ENCODE peak calls at places on chromosome 21, in seven cellular contexts. T is ureter, W is BE2C, V is Caki2, S is astrocyte of the spinal cord, D is kidney tubule cell, Z is RPMI7951. I is an unnamed sample.

GRCh38 chr21:43193651-43194302 is 25.0 kb downstream of the CRYAA start:
- DNase-seq in W (peak; percentile 73), Z (peak; percentile 96), T (peak; percentile 48), S (peak; percentile 76), D (peak; percentile 92), V (peak; percentile 17), I (peak; percentile 57)

GRCh38 chr21:46509760-46510159 is 51.1 kb downstream of the DIP2A start:
- DNase-seq in S (peak; percentile 82), V (no peak), T (peak; percentile 69), W (no peak), Z (no peak), D (peak; percentile 11), I (peak; percentile 44)

GRCh38 chr21:45283611-45284455 is 3.9 kb downstream of the POFUT2 start:
- DNase-seq in W (no peak), V (no peak), T (peak; percentile 39), D (no peak), S (no peak), Z (no peak), I (no peak)

GRCh38 chr21:46155514-46156377 is at the start of gene FTCD:
- DNase-seq in T (peak; percentile 41), S (no peak), D (peak; percentile 19), W (peak; percentile 9), Z (no peak), V (no peak), I (no peak)

GRCh38 chr21:17921579-17922530 is 102.7 kb upstream of the C21orf91 start:
- DNase-seq in S (peak; percentile 72), T (no peak), D (peak; percentile 63), W (peak; percentile 28), V (no peak), Z (peak; percentile 97), I (peak; percentile 37)

GRCh38 chr21:16239659-16240265 is 510.0 kb downstream of the USP25 start:
- DNase-seq in W (no peak), T (no peak), V (no peak), D (peak; percentile 17), S (no peak), Z (no peak), I (no peak)

GRCh38 chr21:38669186-38669585 is 136.5 kb upstream of the ETS2 start:
- DNase-seq in W (no peak), T (no peak), D (peak; percentile 56), Z (peak; percentile 43), S (peak; percentile 41), V (no peak), I (no peak)

GRCh38 chr21:41600961-41601572 is 93.1 kb upstream of the TMPRSS2 start:
- DNase-seq in Z (no peak), T (no peak), W (no peak), S (no peak), D (peak; percentile 17), V (no peak), I (no peak)

GRCh38 chr21:43937898-43938309 is 72.9 kb downstream of the AGPAT3 start:
- DNase-seq in V (no peak), D (no peak), Z (no peak), S (no peak), T (no peak), W (no peak), I (no peak)

GRCh38 chr21:29181799-29182470 is 51.5 kb downstream of the MAP3K7CL start:
- DNase-seq in W (no peak), V (peak; percentile 67), D (peak; percentile 85), T (no peak), S (peak; percentile 93), Z (peak; percentile 81), I (peak; percentile 32)

GRCh38 chr21:43917515-43918384 is 52.7 kb downstream of the AGPAT3 start:
- DNase-seq in W (no peak), Z (no peak), D (no peak), V (no peak), T (no peak), S (no peak), I (no peak)

GRCh38 chr21:44850208-44850800 is 23.2 kb downstream of the PTTG1IP start:
- DNase-seq in D (no peak), V (no peak), Z (no peak), S (no peak), T (no peak), W (no peak), I (no peak)

GRCh38 chr21:43890042-43890441 is 25.0 kb downstream of the AGPAT3 start:
- DNase-seq in V (no peak), S (no peak), W (no peak), T (no peak), D (no peak), Z (no peak), I (no peak)

GRCh38 chr21:43578677-43579313 is 80.5 kb downstream of the HSF2BP start:
- DNase-seq in W (no peak), Z (no peak), S (no peak), T (no peak), D (no peak), V (no peak), I (no peak)

GRCh38 chr21:42403611-42404231 is at the start of gene UBASH3A:
- DNase-seq in S (no peak), Z (no peak), D (no peak), T (no peak), V (no peak), W (no peak), I (no peak)

GRCh38 chr21:39715804-39716397 is 29.1 kb upstream of the IGSF5 start:
- DNase-seq in S (peak; percentile 46), V (peak; percentile 33), D (peak; percentile 60), Z (peak; percentile 41), T (peak; percentile 53), W (peak; percentile 64), I (peak; percentile 61)

GRCh38 chr21:31743712-31744111 is 11.8 kb upstream of the SCAF4 start:
- DNase-seq in S (no peak), D (no peak), W (no peak), T (no peak), V (no peak), Z (no peak), I (no peak)

GRCh38 chr21:45624356-45624854 is 19.1 kb upstream of the PCBP3 start:
- DNase-seq in D (no peak), W (no peak), T (no peak), S (no peak), Z (no peak), V (no peak), I (no peak)

GRCh38 chr21:45525153-45525909 is 16.9 kb downstream of the SLC19A1 start:
- DNase-seq in V (no peak), D (no peak), Z (no peak), T (peak; percentile 41), W (peak; percentile 4), S (no peak), I (no peak)

GRCh38 chr21:46118871-46119564 is 21.1 kb downstream of the COL6A2 start:
- DNase-seq in Z (no peak), W (peak; percentile 10), D (no peak), V (no peak), S (no peak), T (no peak), I (peak; percentile 0)

GRCh38 chr21:14492890-14493289 is 53.2 kb downstream of the SAMSN1 start:
- DNase-seq in Z (no peak), W (no peak), S (no peak), D (no peak), T (no peak), V (no peak), I (no peak)

GRCh38 chr21:42395910-42396625 is at the start of gene TMPRSS3:
- DNase-seq in Z (peak; percentile 22), V (no peak), S (no peak), T (no peak), W (no peak), D (peak; percentile 48), I (no peak)

GRCh38 chr21:27201197-27201596 is 234.3 kb upstream of the ADAMTS5 start:
- DNase-seq in W (no peak), T (no peak), Z (no peak), V (no peak), D (no peak), S (peak; percentile 62), I (no peak)

GRCh38 chr21:26846036-26846931 is 1.1 kb upstream of the ADAMTS1 start:
- DNase-seq in V (peak; percentile 83), T (peak; percentile 87), D (peak; percentile 86), S (peak; percentile 71), W (peak; percentile 76), Z (peak; percentile 85), I (no peak)

GRCh38 chr21:45460611-45461368 is 55.8 kb downstream of the COL18A1 start:
- DNase-seq in D (peak; percentile 85), V (peak; percentile 50), Z (peak; percentile 89), W (no peak), S (peak; percentile 83), T (no peak), I (no peak)

GRCh38 chr21:25927195-25927880 is 192.6 kb downstream of the GABPA start:
- DNase-seq in W (no peak), V (no peak), D (no peak), S (no peak), Z (no peak), T (no peak), I (no peak)

GRCh38 chr21:27693376-27693775 is 726.5 kb upstream of the ADAMTS5 start:
- DNase-seq in S (peak; percentile 32), W (no peak), T (no peak), Z (peak; percentile 85), D (peak; percentile 87), V (peak; percentile 17), I (no peak)

GRCh38 chr21:35547946-35548774 is 499.1 kb upstream of the RUNX1 start:
- DNase-seq in S (no peak), V (no peak), Z (no peak), D (no peak), T (no peak), W (no peak), I (no peak)

GRCh38 chr21:29382029-29382654 is 83.4 kb downstream of the BACH1 start:
- DNase-seq in Z (peak; percentile 59), V (peak; percentile 81), W (no peak), T (no peak), D (peak; percentile 91), S (peak; percentile 73), I (no peak)

GRCh38 chr21:42097860-42098259 is 26.7 kb downstream of the UMODL1 start:
- DNase-seq in S (peak; percentile 96), V (peak; percentile 92), D (peak; percentile 97), T (peak; percentile 77), W (no peak), Z (peak; percentile 96), I (no peak)

GRCh38 chr21:43916691-43917514 is 51.9 kb downstream of the AGPAT3 start:
- DNase-seq in Z (no peak), D (no peak), V (no peak), W (peak; percentile 49), S (no peak), T (no peak), I (no peak)

GRCh38 chr21:33554982-33555344 is 12.1 kb downstream of the SON start:
- DNase-seq in D (no peak), S (no peak), T (no peak), V (no peak), Z (no peak), W (no peak), I (no peak)

GRCh38 chr21:45209685-45210284 is 77.9 kb downstream of the POFUT2 start:
- DNase-seq in Z (no peak), V (no peak), D (no peak), W (no peak), T (no peak), S (no peak), I (no peak)

GRCh38 chr21:44326272-44326647 is 12.9 kb downstream of the CFAP410 start:
- DNase-seq in W (no peak), S (no peak), D (no peak), V (no peak), T (no peak), Z (no peak), I (no peak)

GRCh38 chr21:46304437-46304836 is 18.3 kb downstream of the YBEY start:
- DNase-seq in D (no peak), W (no peak), V (no peak), T (no peak), Z (no peak), S (no peak), I (no peak)

GRCh38 chr21:42061866-42062542 is 9.1 kb upstream of the UMODL1 start:
- DNase-seq in D (no peak), T (no peak), S (no peak), V (no peak), W (no peak), Z (no peak), I (no peak)

I was measured in SJCRH30.